ENCODE peak calls at places on chromosomes 13 and 19, in six cellular contexts. One of them, this sample, is unnamed.

GRCh38 chr19:4370418-4371041 is 27.2 kb downstream of the MPND start:
- DNase-seq in A549: no peak
- DNase-seq in K562: no peak
- DNase-seq in Caco-2: no peak
- DNase-seq in astrocyte of the spinal cord: no peak
- DNase-seq in gastrocnemius medialis: no peak
- DNase-seq in this sample: no peak

GRCh38 chr13:27182844-27183497 is 11.4 kb upstream of the USP12 start:
- DNase-seq in A549: peak; percentile 84
- DNase-seq in K562: peak; percentile 64
- DNase-seq in Caco-2: no peak
- DNase-seq in astrocyte of the spinal cord: peak; percentile 83
- DNase-seq in gastrocnemius medialis: peak; percentile 25
- DNase-seq in this sample: peak; percentile 93

GRCh38 chr13:46173656-46174055 is 8.3 kb downstream of the LCP1 start:
- DNase-seq in A549: no peak
- DNase-seq in K562: no peak
- DNase-seq in Caco-2: no peak
- DNase-seq in astrocyte of the spinal cord: no peak
- DNase-seq in gastrocnemius medialis: no peak
- DNase-seq in this sample: no peak

GRCh38 chr19:42313096-42313839 is at the start of gene TMEM145:
- DNase-seq in A549: peak; percentile 67
- DNase-seq in K562: peak; percentile 91
- DNase-seq in Caco-2: peak; percentile 83
- DNase-seq in astrocyte of the spinal cord: no peak
- DNase-seq in gastrocnemius medialis: no peak
- DNase-seq in this sample: peak; percentile 45

GRCh38 chr13:77036294-77036693 is 9.3 kb upstream of the FBXL3 start:
- DNase-seq in A549: no peak
- DNase-seq in K562: no peak
- DNase-seq in Caco-2: no peak
- DNase-seq in astrocyte of the spinal cord: no peak
- DNase-seq in gastrocnemius medialis: no peak
- DNase-seq in this sample: no peak

GRCh38 chr19:45276284-45276687 is 25.2 kb downstream of the MARK4 start:
- DNase-seq in A549: no peak
- DNase-seq in K562: no peak
- DNase-seq in Caco-2: no peak
- DNase-seq in astrocyte of the spinal cord: no peak
- DNase-seq in gastrocnemius medialis: no peak
- DNase-seq in this sample: no peak

GRCh38 chr13:113654591-113655357 is 3.2 kb downstream of the ATP4B start:
- DNase-seq in A549: no peak
- DNase-seq in K562: no peak
- DNase-seq in Caco-2: no peak
- DNase-seq in astrocyte of the spinal cord: no peak
- DNase-seq in gastrocnemius medialis: no peak
- DNase-seq in this sample: no peak

GRCh38 chr13:99086869-99087129 is 108.9 kb upstream of the DOCK9 start:
- DNase-seq in A549: no peak
- DNase-seq in K562: no peak
- DNase-seq in Caco-2: no peak
- DNase-seq in astrocyte of the spinal cord: no peak
- DNase-seq in gastrocnemius medialis: no peak
- DNase-seq in this sample: no peak

GRCh38 chr19:54707932-54708331 is 16.3 kb upstream of the KIR3DL3 start:
- DNase-seq in A549: no peak
- DNase-seq in K562: no peak
- DNase-seq in Caco-2: no peak
- DNase-seq in astrocyte of the spinal cord: no peak
- DNase-seq in gastrocnemius medialis: no peak
- DNase-seq in this sample: no peak

GRCh38 chr19:5046339-5047039 is 77.6 kb downstream of the KDM4B start:
- DNase-seq in A549: peak; percentile 84
- DNase-seq in K562: no peak
- DNase-seq in Caco-2: peak; percentile 67
- DNase-seq in astrocyte of the spinal cord: peak; percentile 60
- DNase-seq in gastrocnemius medialis: peak; percentile 59
- DNase-seq in this sample: no peak

GRCh38 chr19:28168557-28168956 is 1044.4 kb downstream of the UQCRFS1 start:
- DNase-seq in A549: no peak
- DNase-seq in K562: no peak
- DNase-seq in Caco-2: no peak
- DNase-seq in astrocyte of the spinal cord: peak; percentile 36
- DNase-seq in gastrocnemius medialis: no peak
- DNase-seq in this sample: no peak

GRCh38 chr19:18049390-18049789 is 37.3 kb downstream of the IL12RB1 start:
- DNase-seq in A549: no peak
- DNase-seq in K562: no peak
- DNase-seq in Caco-2: no peak
- DNase-seq in astrocyte of the spinal cord: peak; percentile 57
- DNase-seq in gastrocnemius medialis: peak; percentile 88
- DNase-seq in this sample: peak; percentile 59

GRCh38 chr19:16325671-16326400 is 1.2 kb downstream of the KLF2 start:
- DNase-seq in A549: peak; percentile 43
- DNase-seq in K562: no peak
- DNase-seq in Caco-2: no peak
- DNase-seq in astrocyte of the spinal cord: no peak
- DNase-seq in gastrocnemius medialis: no peak
- DNase-seq in this sample: peak; percentile 46

DNA sequence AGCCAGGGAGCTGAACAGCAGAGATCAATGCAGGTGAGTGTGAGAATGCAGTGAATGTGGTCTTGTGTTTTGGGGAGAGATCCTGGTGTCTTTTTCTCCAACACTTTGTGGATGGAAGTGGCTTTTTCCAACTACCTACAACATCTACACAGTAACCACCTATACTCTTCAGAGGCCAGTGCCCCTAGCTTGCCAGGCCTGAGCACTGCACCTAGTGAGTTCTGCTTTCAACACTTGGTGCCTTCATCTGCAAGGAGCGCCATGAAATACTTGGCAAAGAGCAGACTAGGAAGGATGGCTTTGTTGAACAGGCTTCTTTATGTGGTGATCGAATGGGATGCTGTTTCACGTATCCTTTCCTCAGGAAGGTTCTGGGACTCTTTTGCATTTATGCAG is 21.3 kb upstream of the HMGB1 start:
- DNase-seq in A549: no peak
- DNase-seq in K562: no peak
- DNase-seq in Caco-2: no peak
- DNase-seq in astrocyte of the spinal cord: no peak
- DNase-seq in gastrocnemius medialis: no peak
- DNase-seq in this sample: no peak
- TF ChIP-seq CTCF in A549: no peak
- TF ChIP-seq CTCF in K562: no peak
- TF ChIP-seq CTCF in Caco-2: no peak
- TF ChIP-seq CTCF in astrocyte of the spinal cord: no peak
- TF ChIP-seq CTCF in gastrocnemius medialis: no peak
- TF ChIP-seq CTCF in this sample: no peak

DNA sequence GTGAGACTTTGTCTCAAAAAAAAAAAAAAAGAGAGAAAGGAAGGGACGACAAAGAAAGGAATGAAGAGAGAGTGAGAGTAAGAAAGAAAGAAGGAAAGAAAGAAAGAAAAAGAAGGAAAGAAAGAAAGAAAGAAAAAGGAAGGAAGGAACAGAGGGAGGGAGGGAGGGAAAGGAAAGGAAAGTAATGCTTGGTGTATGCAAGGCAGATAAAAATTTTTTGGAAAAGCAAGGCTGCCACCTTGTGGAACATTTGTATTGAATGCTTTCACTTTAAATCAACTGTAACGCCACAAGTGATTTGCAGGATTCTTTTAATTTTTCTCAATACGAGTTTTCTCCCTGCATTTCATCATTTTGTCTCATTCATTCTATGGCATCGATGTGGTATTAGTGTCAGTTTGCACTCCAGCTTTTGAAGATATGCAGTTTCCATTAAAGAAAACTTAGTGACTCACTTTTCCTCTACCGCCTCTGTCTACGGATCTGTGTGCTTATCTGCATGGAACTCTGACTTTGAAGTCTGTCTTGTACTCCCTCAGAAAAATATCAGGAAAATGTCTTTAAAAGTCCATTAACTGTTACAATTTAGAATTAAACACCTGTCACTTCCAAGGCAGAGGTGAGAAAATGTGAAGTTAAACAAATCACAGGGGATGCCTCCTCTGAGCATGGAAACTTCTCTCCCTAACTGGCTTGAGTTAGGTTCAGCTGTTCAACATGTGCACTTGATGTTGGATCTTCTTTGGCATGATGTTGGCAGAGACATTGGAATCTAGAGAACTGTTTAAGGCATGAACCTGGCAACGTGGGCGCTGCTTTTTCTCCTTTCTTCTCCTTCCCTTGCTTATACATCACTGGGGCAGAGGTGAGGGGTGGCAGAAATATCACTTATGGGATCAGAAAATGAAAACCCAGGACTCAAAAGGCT is 20.0 kb upstream of the ZDHHC20 start:
- DNase-seq in A549: peak; percentile 71
- DNase-seq in K562: peak; percentile 18
- DNase-seq in Caco-2: peak; percentile 69
- DNase-seq in astrocyte of the spinal cord: peak; percentile 82
- DNase-seq in gastrocnemius medialis: peak; percentile 29
- DNase-seq in this sample: peak; percentile 90
- H3K4me3 ChIP-seq in A549: no peak overlapping the region
- H3K4me3 ChIP-seq in K562: no peak overlapping the region
- H3K4me3 ChIP-seq in Caco-2: no peak overlapping the region
- H3K4me3 ChIP-seq in astrocyte of the spinal cord: no peak overlapping the region
- H3K4me3 ChIP-seq in gastrocnemius medialis: peak overlapping the region; percentile 49
- H3K4me3 ChIP-seq in this sample: peak overlapping the region; percentile 57

GRCh38 chr19:33801411-33801810 is 4.7 kb downstream of the KCTD15 start:
- DNase-seq in A549: no peak
- DNase-seq in K562: no peak
- DNase-seq in Caco-2: no peak
- DNase-seq in astrocyte of the spinal cord: no peak
- DNase-seq in gastrocnemius medialis: no peak
- DNase-seq in this sample: no peak
- TF ChIP-seq CTCF in A549: no peak
- TF ChIP-seq CTCF in K562: no peak
- TF ChIP-seq CTCF in Caco-2: no peak
- TF ChIP-seq CTCF in astrocyte of the spinal cord: no peak
- TF ChIP-seq CTCF in gastrocnemius medialis: no peak
- TF ChIP-seq CTCF in this sample: no peak

GRCh38 chr13:110868631-110869165 is 46.2 kb downstream of the ANKRD10 start:
- DNase-seq in A549: no peak
- DNase-seq in K562: no peak
- DNase-seq in Caco-2: no peak
- DNase-seq in astrocyte of the spinal cord: no peak
- DNase-seq in gastrocnemius medialis: peak; percentile 43
- DNase-seq in this sample: no peak
- H3K4me3 ChIP-seq in A549: no peak overlapping the region
- H3K4me3 ChIP-seq in K562: no peak overlapping the region
- H3K4me3 ChIP-seq in Caco-2: no peak overlapping the region
- H3K4me3 ChIP-seq in astrocyte of the spinal cord: no peak overlapping the region
- H3K4me3 ChIP-seq in gastrocnemius medialis: peak overlapping the region; percentile 70
- H3K4me3 ChIP-seq in this sample: no peak overlapping the region

This sample was measured in fibroblast of the aortic adventitia.